ENCODE peak calls at places on chromosomes 2 and 18, in seven cellular contexts. P is cardiac muscle cell, I is left lung, G is iPS DF 6.9, B is body of pancreas, R is OCI-LY7, U is pancreas. Z is an unnamed sample. For H3K4me1, the result is how much of the 10 kb centered on the place peaks cover.

GRCh38 chr2:130756721-130757195 is 1.4 kb downstream of the AMER3 start:
- DNase-seq in P (no peak), I (no peak), G (no peak), B (no peak), R (no peak), U (no peak), Z (no peak)

GRCh38 chr2:72942881-72943418 is 25.6 kb downstream of the EMX1 start:
- DNase-seq in P (no peak), I (no peak), G (no peak), B (no peak), R (no peak), U (no peak), Z (no peak)

GRCh38 chr2:18001671-18002070 is 123.2 kb downstream of the KCNS3 start:
- DNase-seq in P (no peak), I (no peak), G (no peak), B (no peak), R (no peak), U (no peak), Z (no peak)

GRCh38 chr2:209331291-209331844 is 92.5 kb upstream of the MAP2 start:
- DNase-seq in P (peak), I (no peak), G (no peak), B (peak), R (peak), U (no peak), Z (no peak)

GRCh38 chr2:44713170-44713569 is 228.3 kb upstream of the SIX3 start:
- DNase-seq in P (no peak), I (no peak), G (no peak), B (no peak), R (peak), U (no peak), Z (no peak)

GRCh38 chr2:217959723-217960122 is 43.1 kb downstream of the TNS1 start:
- DNase-seq in P (peak), I (no peak), G (no peak), B (no peak), R (no peak), U (peak), Z (no peak)

GRCh38 chr2:147548453-147548852 is 296.4 kb upstream of the ACVR2A start:
- DNase-seq in P (no peak), I (no peak), G (no peak), B (no peak), R (no peak), U (no peak), Z (no peak)

GRCh38 chr2:189115126-189115525 is 64.4 kb downstream of the COL5A2 start:
- DNase-seq in P (no peak), I (no peak), G (no peak), B (no peak), R (no peak), U (no peak), Z (no peak)

GRCh38 chr2:101328474-101329007 is 20.0 kb upstream of the RNF149 start:
- DNase-seq in P (no peak), I (peak), G (no peak), B (peak), R (peak), U (no peak), Z (no peak)

GRCh38 chr2:238848941-238849853 is 1.3 kb downstream of the TWIST2 start:
- DNase-seq in P (no peak), I (no peak), G (no peak), B (no peak), R (no peak), U (no peak), Z (no peak)

GRCh38 chr2:3755277-3755676 is 51.9 kb downstream of the DCDC2C start:
- DNase-seq in P (no peak), I (no peak), G (no peak), B (no peak), R (no peak), U (no peak), Z (no peak)

GRCh38 chr2:63300835-63301234 is 250.2 kb downstream of the OTX1 start:
- DNase-seq in P (no peak), I (no peak), G (peak), B (no peak), R (peak), U (no peak), Z (no peak)

GRCh38 chr2:197149546-197149945 is 161.0 kb downstream of the ANKRD44 start:
- DNase-seq in P (no peak), I (no peak), G (no peak), B (no peak), R (no peak), U (no peak), Z (no peak)

GRCh38 chr2:18077724-18078123 is 199.3 kb downstream of the KCNS3 start:
- DNase-seq in P (no peak), I (no peak), G (no peak), B (no peak), R (no peak), U (no peak), Z (no peak)

GRCh38 chr2:68751397-68752339 is 17.1 kb downstream of the ARHGAP25 start:
- DNase-seq in P (peak), I (peak), G (peak), B (peak), R (peak), U (peak), Z (peak)

GRCh38 chr2:143192085-143192484 is 62.9 kb downstream of the ARHGAP15 start:
- DNase-seq in P (no peak), I (no peak), G (no peak), B (no peak), R (no peak), U (no peak), Z (no peak)

GRCh38 chr2:229160180-229160579 is 110.9 kb downstream of the PID1 start:
- DNase-seq in P (no peak), I (no peak), G (no peak), B (peak), R (no peak), U (no peak), Z (no peak)

GRCh38 chr18:2717407-2717806 is 61.9 kb downstream of the SMCHD1 start:
- DNase-seq in P (no peak), I (no peak), G (no peak), B (no peak), R (no peak), U (no peak), Z (no peak)

GRCh38 chr2:98558852-98559530 is 49.3 kb downstream of the COA5 start:
- DNase-seq in P (no peak), I (no peak), G (no peak), B (no peak), R (no peak), U (no peak), Z (no peak)

GRCh38 chr18:50203801-50204604 is 9.1 kb upstream of the MYO5B start:
- DNase-seq in P (peak), I (no peak), G (no peak), B (peak), R (no peak), U (peak), Z (no peak)

GRCh38 chr2:191800874-191801273 is 46.0 kb downstream of the CAVIN2 start:
- DNase-seq in P (no peak), I (no peak), G (no peak), B (no peak), R (no peak), U (no peak), Z (no peak)
- H3K4me3 ChIP-seq in P (no peak), I (no peak), G (no peak), B (no peak), R (no peak), U (no peak), Z (no peak)

DNA sequence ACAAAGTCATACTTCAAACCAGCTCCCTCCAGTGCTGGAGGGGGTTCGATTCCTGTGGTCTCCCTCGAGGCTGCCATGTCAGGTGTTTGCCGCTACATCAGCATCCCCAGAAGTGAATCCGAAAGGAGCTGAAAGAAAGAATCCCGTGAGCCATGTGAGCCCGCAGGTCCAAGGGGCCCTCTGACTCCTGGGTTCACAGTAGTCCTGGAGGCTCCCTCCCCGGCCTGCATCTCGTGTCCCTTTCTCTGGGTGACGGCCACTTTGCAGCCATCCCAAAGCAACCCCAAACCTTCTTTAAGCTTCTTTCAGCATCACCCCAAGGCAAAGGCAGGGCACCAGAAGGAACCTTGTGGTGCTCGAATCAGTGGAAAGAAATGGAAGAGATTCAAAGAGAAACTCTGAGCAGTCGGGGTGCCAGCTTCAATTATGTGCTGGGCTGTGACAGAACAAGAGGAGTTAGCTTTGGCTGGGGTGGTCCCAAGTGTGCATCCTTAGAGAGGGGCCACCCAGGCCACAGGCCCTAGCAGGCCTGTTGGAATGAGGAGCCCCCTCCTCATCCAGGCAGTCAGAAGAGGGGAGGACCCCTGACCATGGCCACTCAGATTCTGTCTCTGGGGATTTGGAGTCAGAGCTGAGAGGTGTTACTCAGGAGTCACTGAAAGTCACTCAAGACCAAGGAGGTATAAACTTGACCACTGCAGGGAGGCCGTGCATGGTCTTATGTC is 59.7 kb downstream of the CIB4 start:
- DNase-seq in P (no peak), I (no peak), G (no peak), B (no peak), R (no peak), U (peak), Z (no peak)
- H3K4me1 ChIP-seq in P (under half), I (under half), G (under half), B (under half), R (under half), U (under half), Z (under half)

GRCh38 chr2:219595250-219595649 is 2.4 kb upstream of the STK11IP start:
- DNase-seq in P (peak), I (no peak), G (no peak), B (no peak), R (no peak), U (no peak), Z (no peak)
- H3K27ac ChIP-seq in P (peak), I (no peak), G (no peak), B (no peak), R (no peak), U (no peak), Z (no peak)

GRCh38 chr2:128536925-128537620 is 218.4 kb upstream of the HS6ST1 start:
- DNase-seq in P (no peak), I (peak), G (peak), B (no peak), R (no peak), U (no peak), Z (peak)
- H3K4me3 ChIP-seq in P (no peak), I (no peak), G (no peak), B (no peak), R (no peak), U (no peak), Z (peak)

DNA sequence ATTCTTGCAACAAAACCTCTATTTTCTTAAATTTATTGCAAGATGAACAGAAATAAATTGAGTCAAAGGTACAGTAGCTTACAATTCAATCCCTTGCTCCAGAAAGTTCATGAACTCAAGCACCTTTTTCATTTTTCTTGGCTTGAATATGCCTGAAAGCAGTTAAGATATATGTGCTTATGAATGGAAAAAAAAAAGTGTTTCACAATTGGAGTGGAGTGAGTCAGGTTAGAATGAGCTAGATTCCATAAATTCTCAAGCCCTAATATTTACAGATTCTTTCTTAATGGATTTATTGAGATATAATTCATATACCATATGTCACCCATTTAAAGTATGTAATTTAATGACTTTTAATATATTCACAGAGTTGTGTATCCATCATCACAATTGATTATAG is 39.6 kb upstream of the NEMP2 start:
- DNase-seq in P (no peak), I (no peak), G (no peak), B (no peak), R (no peak), U (no peak), Z (no peak)
- H3K4me1 ChIP-seq in P (under half), I (under half), G (under half), B (under half), R (under half), U (under half), Z (under half)

Z was measured in SJSA1.